ENCODE peak calls at places on chromosomes 11 and 22, in ten cellular contexts. H is left ventricle myocardium inferior, M is HFFc6, R is endothelial cell, K is H9, X is hepatocyte, D is pancreas, U is heart right ventricle, V is A549, B is OCI-LY7. Z is an unnamed sample.

GRCh38 chr11:132886335-132886734 is 646.0 kb downstream of the OPCML start:
- DNase-seq in X (no peak), K (no peak), M (peak), H (no peak), B (no peak), D (no peak), U (no peak), V (no peak), R (no peak), Z (no peak)

GRCh38 chr11:134293119-134294113 is 17.2 kb downstream of the GLB1L3 start:
- DNase-seq in X (no peak), U (no peak), V (no peak), D (no peak), B (no peak), R (no peak), K (no peak), M (no peak), H (no peak), Z (no peak)

GRCh38 chr11:5043385-5043784 is 2.9 kb upstream of the OR52J3 start:
- DNase-seq in R (no peak), K (no peak), X (no peak), D (no peak), H (no peak), U (no peak), M (no peak), B (no peak), V (no peak), Z (no peak)

GRCh38 chr11:86606849-86607481 is 65.5 kb downstream of the ME3 start:
- DNase-seq in V (no peak), B (no peak), U (no peak), X (no peak), K (no peak), D (no peak), M (peak), H (no peak), R (no peak), Z (no peak)

GRCh38 chr11:65204646-65205601 is 23.2 kb downstream of the CAPN1 start:
- DNase-seq in B (peak), R (peak), M (no peak), V (peak), D (no peak), H (no peak), K (peak), X (peak), U (no peak), Z (peak)

GRCh38 chr11:73547706-73548105 is 50.2 kb downstream of the FAM168A start:
- DNase-seq in M (no peak), U (no peak), D (no peak), R (no peak), X (no peak), B (no peak), K (no peak), V (no peak), H (no peak), Z (no peak)

GRCh38 chr22:41565403-41566054 is 4.7 kb downstream of the CSDC2 start:
- DNase-seq in R (no peak), H (no peak), U (no peak), V (peak), M (peak), D (no peak), K (peak), X (peak), B (no peak), Z (no peak)

GRCh38 chr11:125285844-125286243 is 121.3 kb downstream of the PKNOX2 start:
- DNase-seq in M (no peak), V (no peak), U (no peak), X (no peak), K (no peak), B (no peak), R (no peak), D (no peak), H (no peak), Z (no peak)

GRCh38 chr11:47352556-47352955 is at the start of gene MYBPC3:
- DNase-seq in V (no peak), R (no peak), U (peak), H (peak), M (no peak), X (no peak), B (no peak), K (no peak), D (no peak), Z (no peak)

GRCh38 chr22:50577987-50578775 is at the start of gene CPT1B:
- DNase-seq in U (peak), X (no peak), M (no peak), H (peak), K (no peak), R (no peak), V (no peak), B (no peak), D (no peak), Z (no peak)

GRCh38 chr11:88169481-88169880 is 5.8 kb downstream of the RAB38 start:
- DNase-seq in K (no peak), X (no peak), R (no peak), D (no peak), M (no peak), H (no peak), V (no peak), B (no peak), U (no peak), Z (no peak)

GRCh38 chr22:49213731-49214352 is 613.8 kb downstream of the BRD1 start:
- DNase-seq in D (no peak), H (peak), X (no peak), V (no peak), K (peak), R (no peak), B (no peak), M (no peak), U (no peak), Z (peak)

GRCh38 chr11:86292912-86293606 is 9.0 kb upstream of the HIKESHI start:
- DNase-seq in H (no peak), M (no peak), D (no peak), B (no peak), V (no peak), K (no peak), X (no peak), R (no peak), U (no peak), Z (no peak)

GRCh38 chr11:12235549-12235944 is 125.2 kb downstream of the MICAL2 start:
- DNase-seq in M (no peak), K (no peak), H (no peak), X (peak), B (no peak), U (no peak), R (no peak), V (no peak), D (no peak), Z (no peak)

GRCh38 chr22:50485221-50486131 is 1.2 kb upstream of the MIOX start:
- DNase-seq in X (no peak), R (no peak), K (no peak), M (peak), H (no peak), D (peak), U (no peak), V (no peak), B (no peak), Z (no peak)

GRCh38 chr22:24417200-24417599 is 10.2 kb upstream of the ADORA2A start:
- DNase-seq in D (peak), U (no peak), V (no peak), H (no peak), M (no peak), R (no peak), B (no peak), K (no peak), X (no peak), Z (no peak)
- TF ChIP-seq CTCF in D (no peak), U (no peak), V (no peak), H (no peak), M (no peak), R (no peak), B (no peak), K (no peak), X (no peak), Z (no peak)

DNA sequence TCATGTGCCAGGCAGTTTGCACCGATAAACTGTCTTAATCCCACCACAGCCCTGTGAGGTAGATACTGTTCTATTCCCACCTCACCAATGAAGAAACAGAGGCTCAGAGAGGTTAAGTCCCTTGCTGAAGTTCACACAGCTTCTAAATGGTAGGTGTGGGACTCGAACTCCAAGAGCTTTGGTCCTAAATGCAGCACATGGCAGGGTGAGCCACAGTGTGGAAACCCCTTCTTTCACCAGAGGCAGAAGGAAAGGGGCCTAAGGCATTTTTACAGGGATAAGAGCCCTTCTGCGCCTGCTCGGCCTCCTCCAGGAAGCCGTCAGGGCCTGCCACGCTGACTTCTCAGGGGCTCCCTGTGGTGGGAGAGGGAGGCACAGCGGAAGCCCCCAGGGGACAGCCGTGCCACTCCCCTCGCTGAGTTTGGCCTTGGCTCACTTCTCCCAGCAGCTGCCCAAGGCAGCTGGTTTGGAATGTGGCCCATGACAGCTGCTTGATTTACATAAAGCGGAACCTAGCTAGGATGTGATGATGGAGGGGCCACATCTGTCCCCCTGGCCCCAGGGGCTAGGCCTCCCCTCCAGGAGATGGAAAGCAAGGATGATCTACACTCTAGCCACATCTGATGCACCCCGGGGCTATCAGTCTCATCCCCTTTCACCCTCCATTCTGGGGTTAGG is 35.4 kb downstream of the CD82 start:
- DNase-seq in K (peak), D (no peak), H (peak), X (no peak), U (peak), R (no peak), B (peak), V (no peak), M (no peak), Z (no peak)
- TF ChIP-seq CTCF in K (no peak), D (no peak), H (no peak), X (no peak), U (no peak), R (no peak), B (no peak), V (no peak), M (no peak), Z (no peak)

DNA sequence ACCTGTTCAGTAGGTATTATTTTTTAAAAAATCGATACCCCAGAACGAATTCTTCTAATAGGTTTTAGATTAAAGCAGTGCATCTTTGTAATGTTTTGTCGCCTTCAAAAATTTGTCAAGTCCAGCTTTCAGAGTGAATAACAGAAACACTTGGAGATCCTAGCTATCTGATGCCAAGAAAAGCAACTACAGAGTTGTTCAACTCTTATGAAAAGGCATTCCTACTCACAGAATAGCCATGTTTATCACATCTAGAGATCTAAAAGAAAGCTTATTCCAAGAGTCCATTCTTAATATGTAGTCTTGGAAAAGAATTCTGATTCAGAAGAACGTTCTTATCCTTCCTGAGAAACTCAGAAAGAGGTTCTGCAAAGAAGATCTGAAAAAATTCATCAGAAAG is 268.5 kb downstream of the TTC28 start:
- DNase-seq in H (no peak), K (no peak), B (no peak), R (no peak), U (no peak), M (peak), D (no peak), V (no peak), X (no peak), Z (no peak)
- TF ChIP-seq CTCF in H (no peak), K (no peak), B (no peak), R (no peak), U (no peak), M (no peak), D (no peak), V (no peak), X (no peak), Z (no peak)

DNA sequence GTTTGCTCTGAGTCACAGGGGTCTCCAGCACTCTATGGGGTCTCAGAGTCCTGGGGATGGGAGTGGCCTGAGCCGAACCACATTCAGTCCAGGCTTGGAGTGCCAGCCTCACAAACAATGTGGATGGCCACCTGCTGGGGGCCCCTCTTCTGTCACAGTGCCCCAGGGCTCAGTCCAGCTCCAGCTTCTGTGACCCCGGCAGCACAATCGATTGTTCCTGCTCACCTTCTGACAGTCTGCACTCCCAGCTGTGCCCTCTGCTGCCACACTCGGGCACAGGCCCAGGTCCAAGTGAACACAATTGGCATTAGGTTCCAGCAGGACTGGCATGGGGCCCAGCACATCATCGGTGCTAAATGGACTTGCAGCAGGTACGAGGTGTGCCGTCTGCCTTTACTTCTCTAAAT is 84.8 kb downstream of the TP53I11 start:
- DNase-seq in R (no peak), K (no peak), U (peak), D (peak), H (peak), X (no peak), V (no peak), B (no peak), M (no peak), Z (no peak)
- TF ChIP-seq CTCF in R (no peak), K (no peak), U (peak), D (no peak), H (peak), X (no peak), V (no peak), B (no peak), M (no peak), Z (no peak)

GRCh38 chr22:31399211-31400022 is at the start of gene DRG1:
- DNase-seq in H (peak), K (peak), D (peak), R (peak), B (peak), X (peak), V (peak), U (peak), M (peak), Z (peak)
- TF ChIP-seq CTCF in H (peak), K (no peak), D (no peak), R (no peak), B (no peak), X (no peak), V (no peak), U (no peak), M (peak), Z (no peak)

GRCh38 chr11:35142481-35143207 is 3.7 kb downstream of the CD44 start:
- DNase-seq in H (no peak), R (no peak), U (no peak), K (no peak), X (peak), M (peak), D (peak), V (no peak), B (peak), Z (no peak)
- TF ChIP-seq CTCF in H (no peak), R (no peak), U (no peak), K (no peak), X (peak), M (no peak), D (no peak), V (no peak), B (peak), Z (no peak)

DNA sequence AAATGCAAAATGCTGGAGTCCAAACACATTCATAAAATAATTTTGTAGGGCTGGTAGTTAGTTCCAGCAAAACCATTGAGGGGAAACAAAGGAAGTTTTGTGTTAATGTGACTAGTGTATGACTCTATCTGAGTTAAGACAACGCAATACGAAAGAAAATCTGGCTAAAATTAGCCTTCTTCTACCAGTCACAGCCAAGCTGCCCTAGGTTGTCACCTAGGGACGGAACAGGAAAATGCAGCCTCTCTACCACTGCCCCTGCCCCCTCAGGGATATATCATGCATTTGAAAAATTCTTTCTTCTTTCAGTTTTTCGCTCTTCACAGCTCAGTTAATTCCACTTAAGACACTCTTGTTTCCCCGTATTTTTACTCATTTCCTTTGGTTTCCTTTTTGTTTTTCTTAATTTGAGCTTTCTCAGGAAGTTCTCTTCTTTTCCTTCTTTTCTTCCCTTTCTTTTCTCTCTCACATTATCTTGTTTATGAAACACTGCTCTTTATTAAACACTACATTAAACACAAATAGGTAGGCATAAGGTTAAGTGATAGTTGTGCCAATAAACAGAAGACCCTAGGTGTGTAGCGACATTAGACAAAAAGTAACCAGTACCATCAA is 30.6 kb downstream of the KIRREL3 start:
- DNase-seq in R (peak), B (no peak), D (no peak), V (no peak), K (peak), H (no peak), X (peak), M (peak), U (no peak), Z (no peak)
- TF ChIP-seq CTCF in R (peak), B (peak), D (peak), V (peak), K (peak), H (peak), X (peak), M (peak), U (peak), Z (no peak)

DNA sequence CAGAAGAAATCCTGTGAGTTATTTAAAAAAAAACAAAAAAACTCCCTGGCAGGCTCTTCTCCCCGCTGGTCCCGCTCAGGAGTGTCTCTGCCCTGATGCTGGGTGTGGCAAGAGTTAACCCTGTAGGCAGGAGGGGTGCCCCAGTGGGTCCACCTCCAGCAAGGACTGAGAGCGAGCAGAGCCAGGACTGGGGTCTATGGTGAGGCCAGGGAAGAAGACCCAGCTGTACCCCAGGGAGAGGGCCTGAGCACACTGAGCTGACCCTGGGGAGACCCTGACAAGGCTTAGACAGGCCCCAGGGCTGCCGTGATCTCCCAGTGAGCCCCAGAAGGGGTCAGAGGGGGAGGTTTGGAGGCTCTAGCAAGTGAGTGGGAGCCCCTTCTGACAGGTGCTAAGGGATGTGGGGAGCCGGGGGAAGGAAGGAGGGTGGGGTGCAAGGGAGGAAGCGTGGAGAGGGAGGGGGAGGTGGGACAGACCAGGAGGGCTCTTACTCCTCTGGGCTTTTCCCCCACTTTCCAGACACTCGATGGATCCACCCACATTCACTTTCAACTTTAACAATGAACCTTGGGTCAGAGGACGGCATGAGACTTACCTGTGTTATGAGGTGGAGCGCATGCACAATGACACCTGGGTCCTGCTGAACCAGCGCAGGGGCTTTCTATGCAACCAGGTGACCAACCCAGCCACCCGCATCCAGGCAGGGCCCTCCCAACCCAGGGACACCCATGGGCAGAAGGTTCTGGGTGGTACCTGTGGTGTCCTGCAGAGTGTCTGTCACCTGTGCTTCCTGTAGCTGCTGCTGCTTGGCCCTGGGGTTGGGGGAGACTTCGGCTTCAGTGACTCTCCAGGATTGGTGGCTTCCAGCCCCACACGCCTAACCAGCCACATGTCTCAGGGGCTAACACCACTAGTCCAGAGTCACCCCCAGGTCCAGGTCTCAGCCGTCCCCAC is 6.4 kb downstream of the APOBEC3G start:
- DNase-seq in U (no peak), V (no peak), X (no peak), M (no peak), B (no peak), D (no peak), R (no peak), K (no peak), H (no peak), Z (no peak)
- TF ChIP-seq CTCF in U (no peak), V (no peak), X (no peak), M (no peak), B (no peak), D (no peak), R (no peak), K (no peak), H (no peak), Z (no peak)